ENCODE peak calls at places on chromosomes 3 and 15, in six cellular contexts. E is H9, K is IMR-90, B is H1, N is mesenchymal stem cell, W is neuronal stem cell. A is an unnamed sample.

GRCh38 chr3:143439785-143440184 is 320.2 kb downstream of the CHST2 start:
- DNase-seq in E (no peak), K (no peak), B (no peak), N (peak), W (no peak), A (no peak)

GRCh38 chr3:150603090-150603887 is at the start of gene SELENOT:
- DNase-seq in E (peak), K (peak), B (peak), N (peak), W (peak), A (peak)

GRCh38 chr3:170869645-170870593 is at the start of gene RPL22L1:
- DNase-seq in E (peak), K (peak), B (peak), N (peak), W (peak), A (peak)

GRCh38 chr15:73021139-73021621 is 31.1 kb upstream of the NEO1 start:
- DNase-seq in E (peak), K (no peak), B (peak), N (peak), W (peak), A (no peak)

GRCh38 chr3:100455841-100456550 is 36.4 kb upstream of the TMEM45A start:
- DNase-seq in E (no peak), K (no peak), B (no peak), N (no peak), W (no peak), A (no peak)

GRCh38 chr3:16286672-16287604 is 21.9 kb downstream of the OXNAD1 start:
- DNase-seq in E (no peak), K (no peak), B (no peak), N (no peak), W (no peak), A (no peak)

GRCh38 chr3:106048946-106049481 is 180.2 kb upstream of the CBLB start:
- DNase-seq in E (no peak), K (peak), B (no peak), N (no peak), W (no peak), A (no peak)

GRCh38 chr15:23690450-23690852 is 3.3 kb upstream of the NDN start:
- DNase-seq in E (peak), K (peak), B (no peak), N (peak), W (peak), A (no peak)

GRCh38 chr3:117600666-117601065 is 891.1 kb downstream of the TUSC7 start:
- DNase-seq in E (no peak), K (peak), B (no peak), N (no peak), W (no peak), A (no peak)

GRCh38 chr3:117602054-117602644 is 892.6 kb downstream of the TUSC7 start:
- DNase-seq in E (no peak), K (no peak), B (no peak), N (no peak), W (no peak), A (no peak)

GRCh38 chr3:117603097-117603496 is 893.5 kb downstream of the TUSC7 start:
- DNase-seq in E (no peak), K (no peak), B (no peak), N (peak), W (no peak), A (no peak)

GRCh38 chr3:117597865-117598264 is 888.3 kb downstream of the TUSC7 start:
- DNase-seq in E (no peak), K (no peak), B (no peak), N (peak), W (no peak), A (no peak)

GRCh38 chr3:117600112-117600511 is 890.5 kb downstream of the TUSC7 start:
- DNase-seq in E (peak), K (no peak), B (no peak), N (no peak), W (no peak), A (no peak)
- H2AFZ ChIP-seq in E (no peak), K (no peak), B (peak), N (no peak), W (no peak), A (no peak)

DNA sequence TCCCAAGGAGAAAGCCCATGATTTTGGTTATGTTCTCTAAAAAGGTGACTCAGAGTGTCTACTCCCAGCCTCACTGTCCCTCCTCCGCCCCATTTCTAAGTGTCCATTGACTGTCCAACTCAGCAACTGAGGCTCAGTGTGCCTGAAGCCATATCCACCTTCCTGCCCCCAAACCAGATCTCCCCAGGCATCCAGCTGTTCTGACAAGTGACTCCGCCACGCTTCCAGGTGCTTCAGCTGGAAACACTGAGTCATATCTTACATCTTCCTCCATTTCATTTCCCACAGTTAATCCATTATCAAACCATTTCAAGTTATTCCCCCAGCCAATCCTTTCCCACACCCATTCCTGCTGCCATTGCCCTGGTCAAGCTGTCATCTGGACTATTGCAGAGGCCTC is 17.2 kb downstream of the MAGEF1 start:
- DNase-seq in E (no peak), K (no peak), B (no peak), N (no peak), W (no peak), A (no peak)
- H3K14ac ChIP-seq in E (no peak), K (no peak), B (no peak), N (no peak), W (no peak), A (no peak)

DNA sequence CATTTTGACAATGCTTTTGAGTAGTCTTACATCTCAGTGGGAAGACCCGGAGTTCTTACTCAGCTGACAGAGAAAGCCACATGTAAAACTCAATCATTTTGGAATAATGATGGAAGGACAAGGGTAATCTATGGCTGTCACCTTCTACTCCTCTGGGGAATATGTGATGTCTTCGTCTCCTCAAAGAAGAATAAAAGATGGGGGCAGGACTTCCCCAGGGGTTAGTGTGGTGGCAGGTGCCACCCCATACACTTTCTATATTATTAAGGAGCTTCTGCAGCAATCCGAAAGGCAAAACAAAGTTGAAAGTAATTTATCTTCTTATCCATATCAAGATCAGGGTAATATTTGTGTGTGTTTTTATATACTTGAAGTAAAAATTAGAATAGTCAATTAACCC is 180.4 kb upstream of the TOPAZ1 start:
- DNase-seq in E (no peak), K (no peak), B (no peak), N (no peak), W (no peak), A (no peak)
- H2AFZ ChIP-seq in E (no peak), K (no peak), B (no peak), N (no peak), W (no peak), A (no peak)

GRCh38 chr3:35198857-35199256 is 440.5 kb upstream of the ARPP21 start:
- DNase-seq in E (no peak), K (no peak), B (no peak), N (no peak), W (no peak), A (no peak)
- H3K14ac ChIP-seq in E (no peak), K (no peak), B (no peak), N (no peak), W (no peak), A (no peak)

GRCh38 chr3:29141912-29142262 is 139.0 kb upstream of the RBMS3 start:
- DNase-seq in E (no peak), K (no peak), B (no peak), N (peak), W (no peak), A (no peak)

GRCh38 chr3:29138171-29138570 is 142.7 kb upstream of the RBMS3 start:
- DNase-seq in E (no peak), K (no peak), B (no peak), N (no peak), W (no peak), A (no peak)

GRCh38 chr3:29141197-29141911 is 139.5 kb upstream of the RBMS3 start:
- DNase-seq in E (no peak), K (peak), B (no peak), N (peak), W (no peak), A (peak)

GRCh38 chr3:29140706-29141105 is 140.2 kb upstream of the RBMS3 start:
- DNase-seq in E (no peak), K (peak), B (no peak), N (peak), W (no peak), A (no peak)

DNA sequence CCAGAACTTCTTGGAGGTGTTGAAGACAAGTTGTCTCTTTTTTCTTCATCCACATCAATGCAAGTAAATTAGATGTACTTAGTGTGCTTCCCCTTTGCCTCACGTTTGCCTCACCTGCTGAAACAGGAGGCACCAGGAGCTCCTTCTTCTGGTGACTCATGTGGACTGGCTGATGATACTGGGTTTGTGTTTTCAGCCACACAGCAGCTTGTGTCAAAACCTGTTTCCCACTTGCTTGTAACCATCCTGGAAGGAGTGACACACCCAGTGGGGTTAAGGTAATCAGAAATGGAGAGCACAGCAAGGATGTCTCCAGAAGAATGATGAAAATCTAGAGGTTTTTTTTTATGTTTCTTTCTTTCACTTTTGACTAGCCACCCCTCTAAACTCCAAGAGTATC is 143.3 kb upstream of the RBMS3 start:
- DNase-seq in E (no peak), K (no peak), B (no peak), N (no peak), W (no peak), A (peak)
- H2AFZ ChIP-seq in E (no peak), K (peak), B (peak), N (no peak), W (no peak), A (no peak)

GRCh38 chr15:36392666-36393266 is 186.7 kb upstream of the CDIN1 start:
- DNase-seq in E (no peak), K (no peak), B (no peak), N (no peak), W (no peak), A (no peak)

GRCh38 chr15:36389107-36389506 is 190.3 kb upstream of the CDIN1 start:
- DNase-seq in E (no peak), K (peak), B (no peak), N (no peak), W (no peak), A (no peak)

GRCh38 chr15:36390491-36390890 is 188.9 kb upstream of the CDIN1 start:
- DNase-seq in E (no peak), K (no peak), B (no peak), N (no peak), W (no peak), A (no peak)
- H3K14ac ChIP-seq in E (no peak), K (no peak), B (no peak), N (no peak), W (no peak), A (no peak)

DNA sequence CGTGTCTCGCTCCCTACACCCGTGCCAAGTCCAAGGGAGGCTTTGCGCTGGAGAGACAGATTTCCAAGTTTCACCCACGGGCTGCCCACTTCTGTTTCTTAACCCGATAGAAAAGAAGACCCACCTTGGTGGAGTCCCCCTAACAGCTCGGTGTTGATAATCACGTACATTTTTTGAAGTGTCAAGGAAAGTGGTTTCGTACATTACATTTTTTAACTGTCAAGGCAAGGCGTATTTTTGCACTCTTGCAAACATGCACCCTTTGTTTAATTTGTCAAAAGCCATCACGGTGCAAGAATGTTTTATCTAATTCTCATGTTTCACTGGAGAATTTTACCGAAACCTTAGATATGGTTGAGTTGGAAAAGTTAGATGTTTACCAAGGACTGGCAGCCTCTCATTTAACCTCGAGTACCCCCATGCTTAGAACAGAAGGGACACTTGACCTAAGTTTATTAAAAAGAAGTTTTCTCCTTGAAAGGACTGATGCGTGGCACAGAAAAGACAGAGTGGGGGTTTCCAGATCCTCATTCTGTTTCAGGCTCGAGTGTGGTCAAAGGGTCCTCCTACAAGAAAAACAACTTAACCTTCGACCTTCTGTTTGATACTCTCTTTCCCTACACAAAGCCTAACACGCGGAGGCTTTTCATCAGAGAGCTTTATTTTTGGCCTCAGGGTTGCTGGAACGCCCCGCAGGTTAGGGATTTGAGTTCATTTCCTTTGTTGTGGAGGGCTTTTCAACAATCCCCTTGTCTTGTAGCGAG is 882 bp downstream of the GXYLT2 start:
- DNase-seq in E (peak), K (peak), B (peak), N (peak), W (peak), A (no peak)
- H2AFZ ChIP-seq in E (no peak), K (peak), B (peak), N (no peak), W (no peak), A (peak)

GRCh38 chr3:23096041-23096440 is 107.1 kb upstream of the UBE2E2 start:
- DNase-seq in E (peak), K (no peak), B (peak), N (no peak), W (no peak), A (no peak)
- H3K14ac ChIP-seq in E (no peak), K (no peak), B (no peak), N (no peak), W (no peak), A (no peak)